ENCODE peak calls at places on chromosomes 13 and 19, in nine cellular contexts. X is stomach, Q is breast epithelium, T is suprapubic skin, H is sigmoid colon, L is endothelial cell of umbilical vein, V is HCT116, A is prostate gland, M is GM23338. N is an unnamed sample.

GRCh38 chr13:48319458-48320395 is 16.2 kb downstream of the RB1 start:
- DNase-seq in X (no peak), Q (no peak), T (no peak), H (no peak), L (no peak), V (no peak), A (no peak), M (no peak), N (no peak)

GRCh38 chr19:18496167-18496979 is 25.5 kb downstream of the ELL start:
- DNase-seq in X (peak), Q (no peak), T (no peak), H (no peak), L (no peak), V (no peak), A (no peak), M (no peak), N (peak)

GRCh38 chr19:9941236-9941635 is 4.9 kb upstream of the OLFM2 start:
- DNase-seq in X (no peak), Q (no peak), T (no peak), H (no peak), L (no peak), V (no peak), A (no peak), M (no peak), N (no peak)

GRCh38 chr19:33684550-33685303 is 63.0 kb downstream of the CHST8 start:
- DNase-seq in X (no peak), Q (peak), T (peak), H (peak), L (no peak), V (no peak), A (no peak), M (no peak), N (no peak)

GRCh38 chr13:35979378-35979911 is 151.7 kb downstream of the DCLK1 start:
- DNase-seq in X (peak), Q (no peak), T (peak), H (peak), L (peak), V (no peak), A (no peak), M (no peak), N (no peak)

GRCh38 chr19:46607441-46607841 is 6.3 kb downstream of the CALM3 start:
- DNase-seq in X (no peak), Q (peak), T (peak), H (peak), L (no peak), V (no peak), A (no peak), M (no peak), N (no peak)

GRCh38 chr13:20126460-20127262 is 34.2 kb downstream of the GJA3 start:
- DNase-seq in X (no peak), Q (no peak), T (peak), H (peak), L (no peak), V (no peak), A (no peak), M (no peak), N (peak)

GRCh38 chr13:102907016-102907756 is 61.4 kb downstream of the ERCC5 start:
- DNase-seq in X (no peak), Q (no peak), T (no peak), H (no peak), L (no peak), V (no peak), A (no peak), M (no peak), N (no peak)

GRCh38 chr13:80555796-80556195 is 214.9 kb upstream of the SPRY2 start:
- DNase-seq in X (no peak), Q (no peak), T (no peak), H (no peak), L (peak), V (no peak), A (no peak), M (no peak), N (no peak)

GRCh38 chr13:60282708-60283107 is 114.3 kb upstream of the TDRD3 start:
- DNase-seq in X (no peak), Q (no peak), T (no peak), H (no peak), L (no peak), V (no peak), A (no peak), M (no peak), N (no peak)

GRCh38 chr13:38350114-38350617 is 515 bp downstream of the UFM1 start:
- DNase-seq in X (peak), Q (peak), T (peak), H (peak), L (no peak), V (peak), A (peak), M (peak), N (peak)

GRCh38 chr13:51759240-51759639 is 44.7 kb downstream of the DHRS12 start:
- DNase-seq in X (no peak), Q (no peak), T (no peak), H (no peak), L (no peak), V (no peak), A (no peak), M (no peak), N (no peak)

GRCh38 chr13:109762791-109763190 is 23.6 kb downstream of the IRS2 start:
- DNase-seq in X (no peak), Q (no peak), T (no peak), H (no peak), L (no peak), V (no peak), A (no peak), M (no peak), N (no peak)

GRCh38 chr13:99335603-99336002 is 28.4 kb upstream of the GPR183 start:
- DNase-seq in X (no peak), Q (no peak), T (no peak), H (no peak), L (no peak), V (no peak), A (no peak), M (peak), N (peak)
- TF ChIP-seq POLR2AphosphoS5 in X (no peak), Q (no peak), T (no peak), H (no peak), L (no peak), V (no peak), A (no peak), M (no peak), N (peak)

GRCh38 chr13:61797397-61797796 is 381.7 kb upstream of the PCDH20 start:
- DNase-seq in X (no peak), Q (no peak), T (no peak), H (no peak), L (no peak), V (no peak), A (no peak), M (no peak), N (no peak)

DNA sequence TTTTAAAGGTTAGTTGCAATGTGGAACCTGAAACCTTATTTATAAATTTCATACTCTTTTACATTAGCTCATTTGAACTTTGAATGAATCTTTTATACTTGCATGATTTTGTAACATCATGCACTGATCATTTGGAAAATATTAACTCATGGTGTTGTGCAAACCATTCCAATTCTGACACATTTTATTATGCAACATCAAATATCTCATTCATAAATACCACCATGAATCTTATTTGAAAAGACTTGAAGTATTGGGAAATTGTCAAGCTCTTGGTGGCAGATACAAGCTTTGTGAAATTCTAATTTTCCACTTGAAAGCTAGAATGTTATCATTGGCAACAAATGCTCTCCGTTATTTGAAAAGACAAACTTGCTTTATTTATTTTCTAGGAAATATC is 379.9 kb upstream of the PCDH20 start:
- DNase-seq in X (no peak), Q (no peak), T (no peak), H (no peak), L (no peak), V (no peak), A (no peak), M (no peak), N (no peak)
- TF ChIP-seq POLR2AphosphoS5 in X (no peak), Q (no peak), T (no peak), H (no peak), L (no peak), V (no peak), A (no peak), M (no peak), N (no peak)

DNA sequence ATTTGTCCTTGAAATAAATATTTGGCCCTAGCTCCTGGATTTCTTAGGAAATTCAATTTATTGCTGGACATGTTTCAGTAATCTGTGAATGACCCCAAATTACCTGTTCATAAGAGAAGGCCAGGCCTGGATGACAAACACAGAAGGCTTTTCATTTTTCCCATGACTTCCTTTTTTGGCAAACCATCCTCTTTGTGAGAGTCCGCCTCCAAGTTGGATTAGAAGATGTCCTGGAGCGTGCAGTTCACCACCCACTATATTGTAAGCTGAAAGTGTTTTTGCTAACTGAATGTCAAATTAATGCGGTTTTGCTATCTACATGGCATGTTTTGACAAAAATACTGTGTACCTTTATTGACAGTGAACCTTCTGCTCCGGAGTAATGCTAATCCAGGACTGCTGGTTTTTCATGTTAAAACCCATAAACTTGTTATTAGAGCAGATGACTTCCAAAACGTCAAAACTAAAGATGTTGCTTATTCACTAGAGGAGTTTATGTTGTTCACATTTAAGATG is 70.7 kb downstream of the ITGBL1 start:
- DNase-seq in X (no peak), Q (no peak), T (no peak), H (no peak), L (no peak), V (no peak), A (no peak), M (no peak), N (no peak)
- TF ChIP-seq POLR2AphosphoS5 in X (no peak), Q (no peak), T (no peak), H (no peak), L (no peak), V (no peak), A (no peak), M (no peak), N (no peak)

DNA sequence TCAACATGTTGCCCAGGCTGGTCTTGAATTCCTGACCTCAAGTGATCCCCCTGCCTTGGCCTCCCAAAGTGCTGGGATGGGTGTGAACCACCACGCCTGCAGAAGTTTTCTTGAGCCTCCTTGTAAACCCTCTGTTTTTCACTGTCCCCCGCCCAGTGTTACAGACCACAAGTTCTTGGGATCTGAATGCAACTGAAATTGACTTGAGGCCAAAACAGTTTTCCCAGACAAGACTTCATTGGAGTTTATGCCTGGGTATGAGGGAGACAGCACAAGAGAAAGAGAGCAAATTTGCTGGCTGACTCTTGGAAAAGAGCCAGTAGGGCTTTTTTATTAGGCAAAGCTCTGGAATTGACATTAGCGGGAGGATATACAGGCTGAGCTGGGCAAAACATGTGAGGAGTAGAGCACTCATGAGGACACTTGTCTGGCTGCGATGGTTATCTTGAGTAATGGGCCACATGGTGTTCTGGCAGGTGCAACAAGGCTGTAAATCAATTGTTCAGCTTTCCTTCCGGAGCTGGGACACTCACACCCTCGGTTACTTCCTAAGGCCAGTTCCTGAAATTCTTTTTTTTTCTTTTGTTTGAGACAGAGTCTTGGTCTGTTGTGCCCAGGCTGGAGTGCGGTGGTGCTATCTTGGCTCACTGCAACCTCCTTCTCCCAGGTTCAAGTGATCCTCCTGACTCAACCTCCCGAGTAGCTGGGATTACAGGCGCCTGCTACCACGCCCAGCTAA is 12.7 kb upstream of the HNRNPL start:
- DNase-seq in X (no peak), Q (no peak), T (no peak), H (peak), L (peak), V (no peak), A (peak), M (no peak), N (no peak)
- TF ChIP-seq POLR2AphosphoS5 in X (no peak), Q (peak), T (peak), H (peak), L (peak), V (no peak), A (peak), M (no peak), N (no peak)

GRCh38 chr19:48735031-48735615 is 5.3 kb downstream of the RASIP1 start:
- DNase-seq in X (no peak), Q (no peak), T (no peak), H (no peak), L (no peak), V (no peak), A (no peak), M (peak), N (no peak)
- TF ChIP-seq POLR2AphosphoS5 in X (no peak), Q (no peak), T (no peak), H (no peak), L (no peak), V (no peak), A (no peak), M (peak), N (no peak)

GRCh38 chr19:1882089-1882785 is 3.1 kb downstream of the ABHD17A start:
- DNase-seq in X (no peak), Q (no peak), T (no peak), H (no peak), L (peak), V (no peak), A (no peak), M (no peak), N (no peak)
- TF ChIP-seq POLR2AphosphoS5 in X (no peak), Q (no peak), T (no peak), H (no peak), L (no peak), V (no peak), A (no peak), M (no peak), N (no peak)

N was measured in HL-60.